ENCODE peak calls at places on chromosomes 1 and 21, in four cellular contexts. One of them, this sample, is unnamed.

GRCh38 chr1:219279017-219279770 is 105.5 kb downstream of the LYPLAL1 start:
- DNase-seq in iPS-NIHi11: no peak
- DNase-seq in iris pigment epithelial cell: peak
- DNase-seq in NCI-H345: no peak
- DNase-seq in this sample: no peak

GRCh38 chr1:153395136-153395685 is 4.3 kb upstream of the S100A8 start:
- DNase-seq in iPS-NIHi11: no peak
- DNase-seq in iris pigment epithelial cell: no peak
- DNase-seq in NCI-H345: no peak
- DNase-seq in this sample: no peak

GRCh38 chr1:61081135-61081636 is 1.2 kb upstream of the NFIA start:
- DNase-seq in iPS-NIHi11: no peak
- DNase-seq in iris pigment epithelial cell: no peak
- DNase-seq in NCI-H345: peak
- DNase-seq in this sample: no peak

GRCh38 chr1:25137521-25138395 is 94.5 kb downstream of the SYF2 start:
- DNase-seq in iPS-NIHi11: no peak
- DNase-seq in iris pigment epithelial cell: no peak
- DNase-seq in NCI-H345: no peak
- DNase-seq in this sample: no peak

GRCh38 chr1:234212764-234213406 is 160.4 kb upstream of the COA6 start:
- DNase-seq in iPS-NIHi11: peak
- DNase-seq in iris pigment epithelial cell: peak
- DNase-seq in NCI-H345: peak
- DNase-seq in this sample: peak

GRCh38 chr1:39250460-39251240 is 46.2 kb downstream of the MACF1 start:
- DNase-seq in iPS-NIHi11: no peak
- DNase-seq in iris pigment epithelial cell: peak
- DNase-seq in NCI-H345: no peak
- DNase-seq in this sample: no peak

GRCh38 chr1:116808476-116809180 is 54.4 kb downstream of the CD2 start:
- DNase-seq in iPS-NIHi11: no peak
- DNase-seq in iris pigment epithelial cell: no peak
- DNase-seq in NCI-H345: no peak
- DNase-seq in this sample: no peak

GRCh38 chr1:206606867-206607266 is 5.4 kb downstream of the EIF2D start:
- DNase-seq in iPS-NIHi11: peak
- DNase-seq in iris pigment epithelial cell: peak
- DNase-seq in NCI-H345: no peak
- DNase-seq in this sample: peak

GRCh38 chr21:44024895-44025353 is 12.8 kb downstream of the TRAPPC10 start:
- DNase-seq in iPS-NIHi11: no peak
- DNase-seq in iris pigment epithelial cell: peak
- DNase-seq in NCI-H345: no peak
- DNase-seq in this sample: no peak

GRCh38 chr21:38472709-38473108 is 25.6 kb downstream of the ERG start:
- DNase-seq in iPS-NIHi11: peak
- DNase-seq in iris pigment epithelial cell: no peak
- DNase-seq in NCI-H345: no peak
- DNase-seq in this sample: no peak

GRCh38 chr1:24067978-24068377 is 44.0 kb downstream of the MYOM3 start:
- DNase-seq in iPS-NIHi11: no peak
- DNase-seq in iris pigment epithelial cell: no peak
- DNase-seq in NCI-H345: no peak
- DNase-seq in this sample: no peak

GRCh38 chr1:202112864-202113689 is 9.6 kb upstream of the GPR37L1 start:
- DNase-seq in iPS-NIHi11: peak
- DNase-seq in iris pigment epithelial cell: no peak
- DNase-seq in NCI-H345: no peak
- DNase-seq in this sample: no peak

GRCh38 chr1:71089536-71090270 is 8.9 kb upstream of the ZRANB2 start:
- DNase-seq in iPS-NIHi11: no peak
- DNase-seq in iris pigment epithelial cell: peak
- DNase-seq in NCI-H345: no peak
- DNase-seq in this sample: no peak

GRCh38 chr1:38785285-38786039 is 74.1 kb downstream of the RRAGC start:
- DNase-seq in iPS-NIHi11: no peak
- DNase-seq in iris pigment epithelial cell: no peak
- DNase-seq in NCI-H345: no peak
- DNase-seq in this sample: no peak

GRCh38 chr1:110421159-110421777 is 13.8 kb upstream of the LAMTOR5 start:
- DNase-seq in iPS-NIHi11: no peak
- DNase-seq in iris pigment epithelial cell: peak
- DNase-seq in NCI-H345: no peak
- DNase-seq in this sample: no peak

GRCh38 chr1:243924588-243925349 is 74.7 kb upstream of the AKT3 start:
- DNase-seq in iPS-NIHi11: no peak
- DNase-seq in iris pigment epithelial cell: peak
- DNase-seq in NCI-H345: no peak
- DNase-seq in this sample: no peak

GRCh38 chr1:213362598-213362997 is 311.6 kb downstream of the RPS6KC1 start:
- DNase-seq in iPS-NIHi11: no peak
- DNase-seq in iris pigment epithelial cell: no peak
- DNase-seq in NCI-H345: no peak
- DNase-seq in this sample: no peak

GRCh38 chr21:44714905-44715304 is 3.5 kb upstream of the TSPEAR start:
- DNase-seq in iPS-NIHi11: no peak
- DNase-seq in iris pigment epithelial cell: no peak
- DNase-seq in NCI-H345: no peak
- DNase-seq in this sample: peak

GRCh38 chr1:239219679-239220078 is 166.7 kb upstream of the CHRM3 start:
- DNase-seq in iPS-NIHi11: no peak
- DNase-seq in iris pigment epithelial cell: no peak
- DNase-seq in NCI-H345: no peak
- DNase-seq in this sample: no peak

GRCh38 chr1:229848762-229849677 is 218.0 kb upstream of the GALNT2 start:
- DNase-seq in iPS-NIHi11: peak
- DNase-seq in iris pigment epithelial cell: peak
- DNase-seq in NCI-H345: no peak
- DNase-seq in this sample: peak

GRCh38 chr1:189567890-189568289 is 909.8 kb downstream of the BRINP3 start:
- DNase-seq in iPS-NIHi11: no peak
- DNase-seq in iris pigment epithelial cell: no peak
- DNase-seq in NCI-H345: no peak
- DNase-seq in this sample: no peak

This sample was measured in SK-N-SH.